ENCODE peak calls at places on chromosomes 1 and 21, in eight cellular contexts. B is activated CD4-positive, CD25-positive, alpha-beta regulatory T cell treated with anti-CD3 and anti-CD28 coated beads, Interleukin-2, amount 50 U/mL, for 16 hours; H is CD4-positive, alpha-beta T cell; S is NCI-H510A treated with DMSO at 0.1 percent for 48 hours; Y is PC-9; V is mammary epithelial cell; O is GM13976; M is stimulated activated CD4-positive, alpha-beta T cell treated with anti-CD3 and anti-CD28 coated beads, Interleukin-15, amount 100 ng/mL, for 1 hour. T is an unnamed sample.

GRCh38 chr21:45970674-45971486 is 10.7 kb upstream of the COL6A1 start:
- DNase-seq in B (no peak), H (peak), S (no peak), Y (no peak), V (no peak), O (peak), M (no peak), T (peak)

GRCh38 chr1:53277326-53277725 is 39.0 kb upstream of the MAGOH start:
- DNase-seq in B (no peak), H (no peak), S (no peak), Y (no peak), V (no peak), O (peak), M (no peak), T (no peak)

GRCh38 chr1:4689271-4689935 is 35.0 kb downstream of the AJAP1 start:
- DNase-seq in B (no peak), H (no peak), S (no peak), Y (no peak), V (no peak), O (no peak), M (no peak), T (no peak)

GRCh38 chr1:78075621-78076020 is 29.9 kb downstream of the GIPC2 start:
- DNase-seq in B (no peak), H (no peak), S (no peak), Y (no peak), V (no peak), O (no peak), M (no peak), T (no peak)

GRCh38 chr1:75615664-75616435 is 4.9 kb upstream of the SLC44A5 start:
- DNase-seq in B (no peak), H (no peak), S (peak), Y (no peak), V (peak), O (peak), M (no peak), T (peak)

GRCh38 chr1:235822685-235823084 is 44.0 kb downstream of the LYST start:
- DNase-seq in B (no peak), H (no peak), S (no peak), Y (no peak), V (no peak), O (no peak), M (no peak), T (no peak)

GRCh38 chr1:33815061-33815460 is 48.8 kb upstream of the HMGB4 start:
- DNase-seq in B (no peak), H (no peak), S (no peak), Y (no peak), V (no peak), O (no peak), M (no peak), T (no peak)

GRCh38 chr21:33850985-33851384 is 64.6 kb downstream of the ATP5PO start:
- DNase-seq in B (no peak), H (no peak), S (no peak), Y (no peak), V (no peak), O (no peak), M (no peak), T (no peak)

GRCh38 chr1:236158719-236159118 is 16.4 kb downstream of the GPR137B start:
- DNase-seq in B (no peak), H (no peak), S (no peak), Y (no peak), V (no peak), O (no peak), M (no peak), T (no peak)

GRCh38 chr1:226984521-226985238 is 44.6 kb downstream of the COQ8A start:
- DNase-seq in B (no peak), H (no peak), S (no peak), Y (no peak), V (no peak), O (peak), M (no peak), T (no peak)

GRCh38 chr1:67149179-67149770 is 14.5 kb upstream of the C1orf141 start:
- DNase-seq in B (no peak), H (peak), S (peak), Y (peak), V (peak), O (peak), M (peak), T (peak)

GRCh38 chr1:211371406-211372105 is 44.9 kb downstream of the TRAF5 start:
- DNase-seq in B (no peak), H (no peak), S (no peak), Y (no peak), V (peak), O (no peak), M (no peak), T (no peak)

T was measured in GM13977.